ENCODE peak calls at places on chromosomes 12 and 14, in eight cellular contexts. One of them, this sample, is unnamed.

GRCh38 chr12:52441320-52441911 is 7.2 kb upstream of the KRT75 start:
- DNase-seq in ovary: no peak
- DNase-seq in A549: peak; percentile 14
- DNase-seq in stomach: no peak
- DNase-seq in SK-N-SH: no peak
- DNase-seq in tibial nerve: no peak
- DNase-seq in suprapubic skin: peak; percentile 45
- DNase-seq in sigmoid colon: no peak
- DNase-seq in this sample: no peak

GRCh38 chr12:28023156-28023887 is 50.8 kb upstream of the PTHLH start:
- DNase-seq in A549: peak; percentile 87
- DNase-seq in stomach: no peak
- DNase-seq in tibial nerve: no peak
- DNase-seq in suprapubic skin: no peak
- DNase-seq in ovary: no peak
- DNase-seq in SK-N-SH: no peak
- DNase-seq in sigmoid colon: no peak
- DNase-seq in this sample: no peak

GRCh38 chr12:76669981-76670380 is 93.9 kb upstream of the ZDHHC17 start:
- DNase-seq in suprapubic skin: no peak
- DNase-seq in tibial nerve: no peak
- DNase-seq in ovary: no peak
- DNase-seq in SK-N-SH: no peak
- DNase-seq in stomach: no peak
- DNase-seq in A549: no peak
- DNase-seq in sigmoid colon: no peak
- DNase-seq in this sample: no peak

GRCh38 chr14:74952697-74953484 is 2.5 kb downstream of the PGF start:
- DNase-seq in suprapubic skin: no peak
- DNase-seq in stomach: no peak
- DNase-seq in ovary: no peak
- DNase-seq in sigmoid colon: no peak
- DNase-seq in tibial nerve: no peak
- DNase-seq in SK-N-SH: no peak
- DNase-seq in A549: no peak
- DNase-seq in this sample: no peak

GRCh38 chr12:58420496-58420895 is 479.1 kb downstream of the ATP23 start:
- DNase-seq in stomach: no peak
- DNase-seq in ovary: no peak
- DNase-seq in SK-N-SH: no peak
- DNase-seq in sigmoid colon: no peak
- DNase-seq in A549: no peak
- DNase-seq in tibial nerve: no peak
- DNase-seq in suprapubic skin: no peak
- DNase-seq in this sample: no peak

GRCh38 chr14:104681689-104682074 is 7.7 kb upstream of the INF2 start:
- DNase-seq in suprapubic skin: no peak
- DNase-seq in sigmoid colon: peak; percentile 96
- DNase-seq in tibial nerve: peak; percentile 72
- DNase-seq in stomach: peak; percentile 92
- DNase-seq in ovary: peak; percentile 84
- DNase-seq in SK-N-SH: peak; percentile 85
- DNase-seq in A549: peak; percentile 94
- DNase-seq in this sample: peak; percentile 92

GRCh38 chr14:43981135-43981787 is 525.8 kb downstream of the FSCB start:
- DNase-seq in SK-N-SH: no peak
- DNase-seq in suprapubic skin: no peak
- DNase-seq in ovary: no peak
- DNase-seq in sigmoid colon: no peak
- DNase-seq in stomach: no peak
- DNase-seq in A549: no peak
- DNase-seq in tibial nerve: no peak
- DNase-seq in this sample: no peak

GRCh38 chr12:125149160-125150108 is 84.2 kb downstream of the AACS start:
- DNase-seq in suprapubic skin: no peak
- DNase-seq in SK-N-SH: no peak
- DNase-seq in tibial nerve: no peak
- DNase-seq in stomach: peak; percentile 68
- DNase-seq in ovary: no peak
- DNase-seq in sigmoid colon: no peak
- DNase-seq in A549: no peak
- DNase-seq in this sample: peak; percentile 51

GRCh38 chr12:127537070-127537469 is 729.9 kb upstream of the TMEM132C start:
- DNase-seq in ovary: no peak
- DNase-seq in suprapubic skin: no peak
- DNase-seq in tibial nerve: no peak
- DNase-seq in SK-N-SH: no peak
- DNase-seq in sigmoid colon: no peak
- DNase-seq in A549: no peak
- DNase-seq in stomach: no peak
- DNase-seq in this sample: no peak

GRCh38 chr14:63852271-63852816 is 460 bp upstream of the SYNE2 start:
- DNase-seq in suprapubic skin: no peak
- DNase-seq in SK-N-SH: peak; percentile 39
- DNase-seq in tibial nerve: no peak
- DNase-seq in ovary: no peak
- DNase-seq in stomach: no peak
- DNase-seq in A549: peak; percentile 29
- DNase-seq in sigmoid colon: no peak
- DNase-seq in this sample: no peak

GRCh38 chr12:50440288-50440687 is 39.6 kb downstream of the LARP4 start:
- DNase-seq in sigmoid colon: no peak
- DNase-seq in SK-N-SH: no peak
- DNase-seq in suprapubic skin: no peak
- DNase-seq in ovary: no peak
- DNase-seq in stomach: no peak
- DNase-seq in A549: no peak
- DNase-seq in tibial nerve: no peak
- DNase-seq in this sample: no peak

GRCh38 chr14:81137316-81137715 is 83.4 kb downstream of the GTF2A1 start:
- DNase-seq in ovary: no peak
- DNase-seq in suprapubic skin: no peak
- DNase-seq in stomach: no peak
- DNase-seq in tibial nerve: no peak
- DNase-seq in A549: peak; percentile 41
- DNase-seq in SK-N-SH: peak; percentile 24
- DNase-seq in sigmoid colon: no peak
- DNase-seq in this sample: no peak

GRCh38 chr14:56241441-56241840 is 123.2 kb downstream of the PELI2 start:
- DNase-seq in suprapubic skin: no peak
- DNase-seq in stomach: no peak
- DNase-seq in SK-N-SH: no peak
- DNase-seq in A549: no peak
- DNase-seq in ovary: no peak
- DNase-seq in tibial nerve: no peak
- DNase-seq in sigmoid colon: no peak
- DNase-seq in this sample: no peak

GRCh38 chr12:79983969-79984629 is 49.2 kb upstream of the PPP1R12A start:
- DNase-seq in suprapubic skin: no peak
- DNase-seq in stomach: no peak
- DNase-seq in SK-N-SH: no peak
- DNase-seq in A549: peak; percentile 33
- DNase-seq in ovary: no peak
- DNase-seq in sigmoid colon: no peak
- DNase-seq in tibial nerve: no peak
- DNase-seq in this sample: no peak

GRCh38 chr12:122421263-122421814 is 1.1 kb downstream of the CLIP1 start:
- DNase-seq in A549: peak; percentile 75
- DNase-seq in suprapubic skin: no peak
- DNase-seq in sigmoid colon: peak; percentile 85
- DNase-seq in tibial nerve: no peak
- DNase-seq in SK-N-SH: peak; percentile 66
- DNase-seq in ovary: no peak
- DNase-seq in stomach: peak; percentile 35
- DNase-seq in this sample: peak; percentile 52

GRCh38 chr12:106353178-106353577 is 4.4 kb upstream of the POLR3B start:
- DNase-seq in sigmoid colon: no peak
- DNase-seq in stomach: no peak
- DNase-seq in A549: no peak
- DNase-seq in ovary: no peak
- DNase-seq in suprapubic skin: no peak
- DNase-seq in tibial nerve: no peak
- DNase-seq in SK-N-SH: no peak
- DNase-seq in this sample: no peak

GRCh38 chr14:32078030-32078793 is 1.1 kb downstream of the ARHGAP5 start:
- DNase-seq in sigmoid colon: peak; percentile 69
- DNase-seq in suprapubic skin: no peak
- DNase-seq in A549: peak; percentile 49
- DNase-seq in stomach: peak; percentile 46
- DNase-seq in tibial nerve: peak; percentile 47
- DNase-seq in SK-N-SH: peak; percentile 46
- DNase-seq in ovary: no peak
- DNase-seq in this sample: peak; percentile 43

GRCh38 chr12:127652281-127652680 is 614.7 kb upstream of the TMEM132C start:
- DNase-seq in suprapubic skin: no peak
- DNase-seq in sigmoid colon: no peak
- DNase-seq in tibial nerve: no peak
- DNase-seq in SK-N-SH: no peak
- DNase-seq in stomach: no peak
- DNase-seq in A549: no peak
- DNase-seq in ovary: no peak
- DNase-seq in this sample: no peak

GRCh38 chr12:70241845-70242244 is 1.4 kb upstream of the CNOT2 start:
- DNase-seq in SK-N-SH: no peak
- DNase-seq in stomach: no peak
- DNase-seq in tibial nerve: no peak
- DNase-seq in suprapubic skin: no peak
- DNase-seq in A549: no peak
- DNase-seq in sigmoid colon: no peak
- DNase-seq in ovary: no peak
- DNase-seq in this sample: no peak

GRCh38 chr14:52706286-52706685 is 714 bp upstream of the PSMC6 start:
- DNase-seq in ovary: no peak
- DNase-seq in sigmoid colon: no peak
- DNase-seq in suprapubic skin: no peak
- DNase-seq in A549: peak; percentile 20
- DNase-seq in tibial nerve: no peak
- DNase-seq in stomach: no peak
- DNase-seq in SK-N-SH: peak; percentile 44
- DNase-seq in this sample: no peak

GRCh38 chr14:45526715-45527549 is 273.9 kb upstream of the MIS18BP1 start:
- DNase-seq in ovary: no peak
- DNase-seq in SK-N-SH: peak; percentile 21
- DNase-seq in stomach: peak; percentile 49
- DNase-seq in sigmoid colon: no peak
- DNase-seq in A549: peak; percentile 57
- DNase-seq in suprapubic skin: no peak
- DNase-seq in tibial nerve: peak; percentile 9
- DNase-seq in this sample: no peak

GRCh38 chr14:45664668-45665356 is 411.8 kb upstream of the MIS18BP1 start:
- DNase-seq in A549: peak; percentile 9
- DNase-seq in suprapubic skin: no peak
- DNase-seq in sigmoid colon: no peak
- DNase-seq in SK-N-SH: no peak
- DNase-seq in stomach: no peak
- DNase-seq in tibial nerve: no peak
- DNase-seq in ovary: no peak
- DNase-seq in this sample: no peak

GRCh38 chr14:38255408-38255672 is 553 bp downstream of the CLEC14A start:
- DNase-seq in tibial nerve: no peak
- DNase-seq in suprapubic skin: peak; percentile 75
- DNase-seq in SK-N-SH: no peak
- DNase-seq in A549: peak; percentile 2
- DNase-seq in stomach: no peak
- DNase-seq in sigmoid colon: no peak
- DNase-seq in ovary: peak; percentile 14
- DNase-seq in this sample: no peak

GRCh38 chr12:55729592-55730446 is 1.0 kb upstream of the CD63 start:
- DNase-seq in tibial nerve: peak; percentile 93
- DNase-seq in SK-N-SH: peak; percentile 84
- DNase-seq in A549: peak; percentile 91
- DNase-seq in sigmoid colon: peak; percentile 97
- DNase-seq in suprapubic skin: peak; percentile 96
- DNase-seq in ovary: peak; percentile 90
- DNase-seq in stomach: peak; percentile 84
- DNase-seq in this sample: peak; percentile 92
- TF ChIP-seq EP300 in tibial nerve: peak; percentile 27
- TF ChIP-seq EP300 in SK-N-SH: no peak
- TF ChIP-seq EP300 in A549: no peak
- TF ChIP-seq EP300 in sigmoid colon: no peak
- TF ChIP-seq EP300 in suprapubic skin: no peak
- TF ChIP-seq EP300 in ovary: no peak
- TF ChIP-seq EP300 in stomach: no peak
- TF ChIP-seq EP300 in this sample: no peak

GRCh38 chr12:132466241-132467188 is 23.4 kb upstream of the FBRSL1 start:
- DNase-seq in stomach: no peak
- DNase-seq in tibial nerve: no peak
- DNase-seq in sigmoid colon: no peak
- DNase-seq in ovary: no peak
- DNase-seq in A549: no peak
- DNase-seq in SK-N-SH: no peak
- DNase-seq in suprapubic skin: no peak
- DNase-seq in this sample: no peak
- TF ChIP-seq EP300 in stomach: no peak
- TF ChIP-seq EP300 in tibial nerve: no peak
- TF ChIP-seq EP300 in sigmoid colon: no peak
- TF ChIP-seq EP300 in ovary: no peak
- TF ChIP-seq EP300 in A549: no peak
- TF ChIP-seq EP300 in SK-N-SH: no peak
- TF ChIP-seq EP300 in suprapubic skin: no peak
- TF ChIP-seq EP300 in this sample: no peak

GRCh38 chr12:131163189-131163738 is 209.6 kb downstream of the ADGRD1 start:
- DNase-seq in A549: no peak
- DNase-seq in tibial nerve: no peak
- DNase-seq in sigmoid colon: no peak
- DNase-seq in ovary: no peak
- DNase-seq in stomach: no peak
- DNase-seq in suprapubic skin: no peak
- DNase-seq in SK-N-SH: no peak
- DNase-seq in this sample: no peak

GRCh38 chr12:131162113-131162512 is 208.4 kb downstream of the ADGRD1 start:
- DNase-seq in SK-N-SH: no peak
- DNase-seq in stomach: no peak
- DNase-seq in sigmoid colon: no peak
- DNase-seq in tibial nerve: no peak
- DNase-seq in suprapubic skin: no peak
- DNase-seq in ovary: no peak
- DNase-seq in A549: no peak
- DNase-seq in this sample: no peak

GRCh38 chr12:131164096-131164872 is 210.6 kb downstream of the ADGRD1 start:
- DNase-seq in stomach: no peak
- DNase-seq in ovary: no peak
- DNase-seq in suprapubic skin: no peak
- DNase-seq in A549: peak; percentile 35
- DNase-seq in tibial nerve: no peak
- DNase-seq in SK-N-SH: peak; percentile 48
- DNase-seq in sigmoid colon: no peak
- DNase-seq in this sample: no peak

GRCh38 chr12:131171029-131171428 is 217.3 kb downstream of the ADGRD1 start:
- DNase-seq in suprapubic skin: no peak
- DNase-seq in SK-N-SH: no peak
- DNase-seq in ovary: no peak
- DNase-seq in stomach: no peak
- DNase-seq in tibial nerve: no peak
- DNase-seq in A549: no peak
- DNase-seq in sigmoid colon: no peak
- DNase-seq in this sample: no peak

GRCh38 chr12:131167334-131167733 is 213.6 kb downstream of the ADGRD1 start:
- DNase-seq in stomach: no peak
- DNase-seq in tibial nerve: peak; percentile 52
- DNase-seq in ovary: no peak
- DNase-seq in sigmoid colon: no peak
- DNase-seq in suprapubic skin: no peak
- DNase-seq in SK-N-SH: no peak
- DNase-seq in A549: no peak
- DNase-seq in this sample: no peak
- TF ChIP-seq EP300 in stomach: no peak
- TF ChIP-seq EP300 in tibial nerve: no peak
- TF ChIP-seq EP300 in ovary: no peak
- TF ChIP-seq EP300 in sigmoid colon: no peak
- TF ChIP-seq EP300 in suprapubic skin: no peak
- TF ChIP-seq EP300 in SK-N-SH: no peak
- TF ChIP-seq EP300 in A549: no peak
- TF ChIP-seq EP300 in this sample: no peak

GRCh38 chr12:115227137-115227615 is 543.2 kb upstream of the TBX3 start:
- DNase-seq in sigmoid colon: no peak
- DNase-seq in ovary: no peak
- DNase-seq in stomach: no peak
- DNase-seq in tibial nerve: no peak
- DNase-seq in A549: peak; percentile 90
- DNase-seq in SK-N-SH: no peak
- DNase-seq in suprapubic skin: no peak
- DNase-seq in this sample: no peak
- TF ChIP-seq EP300 in sigmoid colon: no peak
- TF ChIP-seq EP300 in ovary: no peak
- TF ChIP-seq EP300 in stomach: no peak
- TF ChIP-seq EP300 in tibial nerve: no peak
- TF ChIP-seq EP300 in A549: peak; percentile 77
- TF ChIP-seq EP300 in SK-N-SH: peak; percentile 41
- TF ChIP-seq EP300 in suprapubic skin: no peak
- TF ChIP-seq EP300 in this sample: no peak